ENCODE peak calls at places on chromosomes 4 and X, in nine cellular contexts. One of them, this sample, is unnamed.

GRCh38 chr4:13866881-13867280 is 239.4 kb upstream of the BOD1L1 start:
- DNase-seq in mucosa of descending colon: no peak
- DNase-seq in OCI-LY7: no peak
- DNase-seq in hepatocyte: no peak
- DNase-seq in right atrium auricular region: no peak
- DNase-seq in tibial nerve: no peak
- DNase-seq in heart left ventricle: no peak
- DNase-seq in neural progenitor cell: no peak
- DNase-seq in cardiac muscle cell: no peak
- DNase-seq in this sample: no peak

GRCh38 chr4:18735740-18736288 is 714.3 kb upstream of the LCORL start:
- DNase-seq in mucosa of descending colon: no peak
- DNase-seq in OCI-LY7: no peak
- DNase-seq in hepatocyte: no peak
- DNase-seq in right atrium auricular region: no peak
- DNase-seq in tibial nerve: no peak
- DNase-seq in heart left ventricle: no peak
- DNase-seq in neural progenitor cell: no peak
- DNase-seq in cardiac muscle cell: no peak
- DNase-seq in this sample: no peak

GRCh38 chr4:39044947-39045734 is 12.9 kb upstream of the TMEM156 start:
- DNase-seq in mucosa of descending colon: peak
- DNase-seq in OCI-LY7: peak
- DNase-seq in hepatocyte: no peak
- DNase-seq in right atrium auricular region: no peak
- DNase-seq in tibial nerve: no peak
- DNase-seq in heart left ventricle: no peak
- DNase-seq in neural progenitor cell: peak
- DNase-seq in cardiac muscle cell: peak
- DNase-seq in this sample: no peak

GRCh38 chr4:53943345-53944085 is 120.9 kb downstream of the CHIC2 start:
- DNase-seq in mucosa of descending colon: no peak
- DNase-seq in OCI-LY7: no peak
- DNase-seq in hepatocyte: peak
- DNase-seq in right atrium auricular region: no peak
- DNase-seq in tibial nerve: no peak
- DNase-seq in heart left ventricle: no peak
- DNase-seq in neural progenitor cell: no peak
- DNase-seq in cardiac muscle cell: no peak
- DNase-seq in this sample: no peak

GRCh38 chr4:173293663-173294062 is 40.5 kb downstream of the HMGB2 start:
- DNase-seq in mucosa of descending colon: no peak
- DNase-seq in OCI-LY7: no peak
- DNase-seq in hepatocyte: no peak
- DNase-seq in right atrium auricular region: no peak
- DNase-seq in tibial nerve: no peak
- DNase-seq in heart left ventricle: no peak
- DNase-seq in neural progenitor cell: no peak
- DNase-seq in cardiac muscle cell: no peak
- DNase-seq in this sample: no peak

GRCh38 chr4:151184523-151185458 is 85.4 kb downstream of the RPS3A start:
- DNase-seq in mucosa of descending colon: no peak
- DNase-seq in OCI-LY7: no peak
- DNase-seq in hepatocyte: peak
- DNase-seq in right atrium auricular region: no peak
- DNase-seq in tibial nerve: no peak
- DNase-seq in heart left ventricle: no peak
- DNase-seq in neural progenitor cell: no peak
- DNase-seq in cardiac muscle cell: no peak
- DNase-seq in this sample: no peak

GRCh38 chr4:2930821-2931764 is 32.1 kb downstream of the NOP14 start:
- DNase-seq in mucosa of descending colon: peak
- DNase-seq in OCI-LY7: no peak
- DNase-seq in hepatocyte: no peak
- DNase-seq in right atrium auricular region: no peak
- DNase-seq in tibial nerve: no peak
- DNase-seq in heart left ventricle: no peak
- DNase-seq in neural progenitor cell: no peak
- DNase-seq in cardiac muscle cell: no peak
- DNase-seq in this sample: no peak

GRCh38 chrX:124275167-124275894 is 57.1 kb upstream of the TEX13D start:
- DNase-seq in mucosa of descending colon: no peak
- DNase-seq in OCI-LY7: no peak
- DNase-seq in hepatocyte: no peak
- DNase-seq in right atrium auricular region: no peak
- DNase-seq in tibial nerve: no peak
- DNase-seq in heart left ventricle: no peak
- DNase-seq in neural progenitor cell: no peak
- DNase-seq in cardiac muscle cell: no peak
- DNase-seq in this sample: no peak

DNA sequence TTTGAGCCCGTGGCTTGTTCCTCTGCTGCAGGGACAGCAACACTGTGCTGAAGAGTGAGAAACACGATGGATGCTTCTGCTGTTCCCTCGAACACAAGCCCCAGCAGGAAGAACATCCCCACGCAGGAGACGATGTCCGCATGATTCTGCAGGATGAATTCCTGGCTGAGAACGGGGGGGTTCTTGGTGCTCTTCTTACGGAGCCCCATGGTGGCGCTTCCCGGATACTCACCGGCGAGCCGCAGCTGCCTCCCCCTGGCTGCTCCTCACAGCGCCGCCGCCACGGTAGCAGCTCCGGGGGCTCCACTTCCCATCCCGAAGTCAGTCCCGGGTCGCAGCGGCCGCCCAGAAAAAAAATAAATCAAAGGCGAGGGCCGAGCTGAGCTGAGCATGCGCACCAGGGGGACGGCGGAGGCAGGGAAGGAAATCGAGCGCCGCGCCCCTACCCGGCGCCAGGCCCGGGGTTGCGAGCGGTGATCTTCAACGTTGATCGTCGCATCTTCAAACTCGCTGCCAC is at the start of gene TRAM1L1:
- DNase-seq in mucosa of descending colon: peak
- DNase-seq in OCI-LY7: no peak
- DNase-seq in hepatocyte: peak
- DNase-seq in right atrium auricular region: peak
- DNase-seq in tibial nerve: no peak
- DNase-seq in heart left ventricle: peak
- DNase-seq in neural progenitor cell: peak
- DNase-seq in cardiac muscle cell: peak
- DNase-seq in this sample: no peak
- H3K4me3 ChIP-seq in mucosa of descending colon: no peak
- H3K4me3 ChIP-seq in OCI-LY7: no peak
- H3K4me3 ChIP-seq in hepatocyte: peak
- H3K4me3 ChIP-seq in right atrium auricular region: peak
- H3K4me3 ChIP-seq in tibial nerve: peak
- H3K4me3 ChIP-seq in heart left ventricle: peak
- H3K4me3 ChIP-seq in neural progenitor cell: peak
- H3K4me3 ChIP-seq in cardiac muscle cell: peak
- H3K4me3 ChIP-seq in this sample: no peak

DNA sequence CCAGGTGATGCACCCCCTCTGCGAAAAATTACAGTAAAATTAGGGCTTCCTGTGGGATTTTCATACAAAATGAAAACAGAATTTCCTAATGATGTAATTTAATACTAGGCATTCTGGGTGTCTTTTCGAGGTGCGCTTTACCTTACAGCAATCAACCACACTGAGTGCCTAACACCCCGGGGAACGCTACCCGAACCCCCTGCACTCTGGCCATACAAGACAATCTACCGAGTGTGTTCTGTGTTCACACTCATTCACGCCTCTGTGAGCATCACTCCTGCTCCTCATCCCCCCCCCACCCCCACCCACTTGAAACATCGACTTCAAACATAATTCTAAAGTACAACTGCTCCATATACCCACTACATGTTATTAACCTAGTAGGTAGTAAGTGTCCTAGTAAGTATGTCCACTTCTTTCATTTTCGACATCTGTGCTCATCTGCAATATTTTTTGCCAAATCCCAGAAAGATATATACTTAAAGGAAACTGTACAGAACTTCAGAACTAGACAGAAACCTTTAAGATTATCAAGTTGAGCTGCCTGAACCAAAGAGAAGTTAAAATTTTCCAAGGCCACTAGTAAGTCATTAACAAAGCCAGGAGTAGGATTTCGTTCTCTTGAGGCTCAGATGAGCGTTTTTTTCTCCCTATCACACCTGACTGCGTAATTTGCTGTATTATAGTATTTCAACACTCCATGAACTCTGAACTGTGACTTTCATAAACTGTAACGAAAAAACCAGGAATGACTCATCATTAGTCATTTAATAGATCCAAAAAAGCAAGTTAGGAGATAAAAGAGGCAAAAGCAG is 79.9 kb downstream of the FAT1 start:
- DNase-seq in mucosa of descending colon: no peak
- DNase-seq in OCI-LY7: no peak
- DNase-seq in hepatocyte: peak
- DNase-seq in right atrium auricular region: no peak
- DNase-seq in tibial nerve: no peak
- DNase-seq in heart left ventricle: no peak
- DNase-seq in neural progenitor cell: no peak
- DNase-seq in cardiac muscle cell: no peak
- DNase-seq in this sample: no peak
- TF ChIP-seq CTCF in mucosa of descending colon: no peak
- TF ChIP-seq CTCF in OCI-LY7: no peak
- TF ChIP-seq CTCF in hepatocyte: no peak
- TF ChIP-seq CTCF in right atrium auricular region: no peak
- TF ChIP-seq CTCF in tibial nerve: no peak
- TF ChIP-seq CTCF in heart left ventricle: no peak
- TF ChIP-seq CTCF in neural progenitor cell: no peak
- TF ChIP-seq CTCF in cardiac muscle cell: no peak
- TF ChIP-seq CTCF in this sample: no peak

GRCh38 chrX:15738686-15739016 is 581 bp downstream of the CA5B start:
- DNase-seq in mucosa of descending colon: no peak
- DNase-seq in OCI-LY7: peak
- DNase-seq in hepatocyte: no peak
- DNase-seq in right atrium auricular region: no peak
- DNase-seq in tibial nerve: no peak
- DNase-seq in heart left ventricle: no peak
- DNase-seq in neural progenitor cell: no peak
- DNase-seq in cardiac muscle cell: no peak
- DNase-seq in this sample: no peak

GRCh38 chrX:15737957-15738685 is at the start of gene CA5B:
- DNase-seq in mucosa of descending colon: peak
- DNase-seq in OCI-LY7: peak
- DNase-seq in hepatocyte: peak
- DNase-seq in right atrium auricular region: peak
- DNase-seq in tibial nerve: peak
- DNase-seq in heart left ventricle: peak
- DNase-seq in neural progenitor cell: peak
- DNase-seq in cardiac muscle cell: peak
- DNase-seq in this sample: peak

GRCh38 chrX:15739886-15740285 is 1.8 kb downstream of the CA5B start:
- DNase-seq in mucosa of descending colon: no peak
- DNase-seq in OCI-LY7: no peak
- DNase-seq in hepatocyte: no peak
- DNase-seq in right atrium auricular region: no peak
- DNase-seq in tibial nerve: no peak
- DNase-seq in heart left ventricle: no peak
- DNase-seq in neural progenitor cell: no peak
- DNase-seq in cardiac muscle cell: no peak
- DNase-seq in this sample: no peak

DNA sequence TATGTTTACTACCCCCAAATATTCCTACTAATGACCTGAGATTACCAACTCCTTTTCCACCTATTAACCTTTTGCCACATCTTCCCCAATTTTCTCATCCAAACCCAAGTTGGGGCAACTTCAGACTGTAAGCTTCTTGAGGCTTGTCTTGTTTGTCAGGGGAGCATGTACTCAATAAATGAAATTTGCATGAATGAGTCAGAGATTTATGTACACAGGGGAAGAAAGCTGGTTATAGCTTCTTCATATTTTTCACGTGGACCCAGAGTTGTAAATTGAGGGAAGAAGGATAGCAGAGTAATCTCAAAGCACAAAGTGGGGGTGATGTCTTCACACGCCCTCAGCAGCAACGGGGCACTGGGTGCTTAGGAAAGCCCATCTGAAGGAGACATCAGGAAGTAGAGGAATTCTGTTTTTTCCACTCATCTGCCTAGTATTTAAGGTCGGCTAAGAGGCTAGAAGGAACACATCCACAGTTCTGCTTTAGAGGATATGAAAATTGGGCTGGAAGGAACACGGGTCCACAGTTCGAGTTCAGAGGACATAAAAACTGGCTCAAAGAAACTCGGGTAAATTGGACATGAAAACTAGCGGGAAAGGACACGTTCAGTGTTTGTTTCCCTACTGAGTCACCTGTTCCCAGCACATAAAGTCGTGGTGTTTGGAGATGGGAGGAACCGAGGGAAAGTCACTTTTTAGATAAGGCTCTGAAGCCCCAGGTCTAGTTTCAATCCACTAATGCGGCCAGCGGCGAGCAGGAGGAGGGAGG is 698 bp upstream of the CA5B start:
- DNase-seq in mucosa of descending colon: no peak
- DNase-seq in OCI-LY7: peak
- DNase-seq in hepatocyte: peak
- DNase-seq in right atrium auricular region: no peak
- DNase-seq in tibial nerve: no peak
- DNase-seq in heart left ventricle: no peak
- DNase-seq in neural progenitor cell: no peak
- DNase-seq in cardiac muscle cell: no peak
- DNase-seq in this sample: peak
- H3K4me3 ChIP-seq in mucosa of descending colon: no peak
- H3K4me3 ChIP-seq in OCI-LY7: peak
- H3K4me3 ChIP-seq in hepatocyte: no peak
- H3K4me3 ChIP-seq in right atrium auricular region: peak
- H3K4me3 ChIP-seq in tibial nerve: peak
- H3K4me3 ChIP-seq in heart left ventricle: no peak
- H3K4me3 ChIP-seq in neural progenitor cell: peak
- H3K4me3 ChIP-seq in cardiac muscle cell: peak
- H3K4me3 ChIP-seq in this sample: peak

GRCh38 chr4:73409978-73410588 is 6.0 kb downstream of the ALB start:
- DNase-seq in mucosa of descending colon: no peak
- DNase-seq in OCI-LY7: no peak
- DNase-seq in hepatocyte: no peak
- DNase-seq in right atrium auricular region: no peak
- DNase-seq in tibial nerve: no peak
- DNase-seq in heart left ventricle: no peak
- DNase-seq in neural progenitor cell: no peak
- DNase-seq in cardiac muscle cell: no peak
- DNase-seq in this sample: no peak

GRCh38 chr4:73406548-73406875 is 2.4 kb downstream of the ALB start:
- DNase-seq in mucosa of descending colon: no peak
- DNase-seq in OCI-LY7: no peak
- DNase-seq in hepatocyte: no peak
- DNase-seq in right atrium auricular region: no peak
- DNase-seq in tibial nerve: no peak
- DNase-seq in heart left ventricle: no peak
- DNase-seq in neural progenitor cell: no peak
- DNase-seq in cardiac muscle cell: no peak
- DNase-seq in this sample: no peak

GRCh38 chr4:73407227-73407673 is 3.2 kb downstream of the ALB start:
- DNase-seq in mucosa of descending colon: no peak
- DNase-seq in OCI-LY7: no peak
- DNase-seq in hepatocyte: no peak
- DNase-seq in right atrium auricular region: no peak
- DNase-seq in tibial nerve: no peak
- DNase-seq in heart left ventricle: no peak
- DNase-seq in neural progenitor cell: no peak
- DNase-seq in cardiac muscle cell: no peak
- DNase-seq in this sample: no peak

GRCh38 chr4:73409012-73409862 is 5.2 kb downstream of the ALB start:
- DNase-seq in mucosa of descending colon: no peak
- DNase-seq in OCI-LY7: no peak
- DNase-seq in hepatocyte: no peak
- DNase-seq in right atrium auricular region: no peak
- DNase-seq in tibial nerve: no peak
- DNase-seq in heart left ventricle: no peak
- DNase-seq in neural progenitor cell: no peak
- DNase-seq in cardiac muscle cell: no peak
- DNase-seq in this sample: no peak

GRCh38 chr4:73408181-73408867 is 4.2 kb downstream of the ALB start:
- DNase-seq in mucosa of descending colon: no peak
- DNase-seq in OCI-LY7: no peak
- DNase-seq in hepatocyte: no peak
- DNase-seq in right atrium auricular region: no peak
- DNase-seq in tibial nerve: no peak
- DNase-seq in heart left ventricle: no peak
- DNase-seq in neural progenitor cell: no peak
- DNase-seq in cardiac muscle cell: no peak
- DNase-seq in this sample: no peak
- TF ChIP-seq CTCF in mucosa of descending colon: no peak
- TF ChIP-seq CTCF in OCI-LY7: no peak
- TF ChIP-seq CTCF in hepatocyte: no peak
- TF ChIP-seq CTCF in right atrium auricular region: no peak
- TF ChIP-seq CTCF in tibial nerve: no peak
- TF ChIP-seq CTCF in heart left ventricle: no peak
- TF ChIP-seq CTCF in neural progenitor cell: no peak
- TF ChIP-seq CTCF in cardiac muscle cell: no peak
- TF ChIP-seq CTCF in this sample: no peak